ENCODE peak calls at places on chromosomes 3 and 15, in five cellular contexts. One of them, this sample, is unnamed.

GRCh38 chr3:188303286-188303799 is 149.4 kb downstream of the LPP start:
- DNase-seq in OCI-LY7: no peak
- DNase-seq in HFFc6: no peak
- DNase-seq in CD14-positive monocyte: no peak
- DNase-seq in fibroblast of villous mesenchyme: no peak
- DNase-seq in this sample: no peak

GRCh38 chr3:106085998-106086397 is 217.2 kb upstream of the CBLB start:
- DNase-seq in HFFc6: no peak
- DNase-seq in CD14-positive monocyte: no peak
- DNase-seq in OCI-LY7: no peak
- DNase-seq in fibroblast of villous mesenchyme: peak; percentile 70
- DNase-seq in this sample: no peak

GRCh38 chr3:61638721-61639120 is 77.3 kb downstream of the PTPRG start:
- DNase-seq in OCI-LY7: no peak
- DNase-seq in fibroblast of villous mesenchyme: peak; percentile 30
- DNase-seq in CD14-positive monocyte: no peak
- DNase-seq in HFFc6: peak; percentile 64
- DNase-seq in this sample: no peak

GRCh38 chr3:98395111-98395510 is 4.6 kb downstream of the OR5K3 start:
- DNase-seq in CD14-positive monocyte: no peak
- DNase-seq in HFFc6: no peak
- DNase-seq in OCI-LY7: no peak
- DNase-seq in fibroblast of villous mesenchyme: no peak
- DNase-seq in this sample: no peak

GRCh38 chr3:169323580-169324453 is 339.7 kb downstream of the MECOM start:
- DNase-seq in fibroblast of villous mesenchyme: no peak
- DNase-seq in HFFc6: no peak
- DNase-seq in CD14-positive monocyte: no peak
- DNase-seq in OCI-LY7: no peak
- DNase-seq in this sample: peak; percentile 6

GRCh38 chr3:197041875-197042488 is 12.4 kb upstream of the MELTF start:
- DNase-seq in CD14-positive monocyte: no peak
- DNase-seq in HFFc6: no peak
- DNase-seq in OCI-LY7: no peak
- DNase-seq in fibroblast of villous mesenchyme: no peak
- DNase-seq in this sample: no peak

GRCh38 chr15:54102704-54103103 is 124.5 kb downstream of the UNC13C start:
- DNase-seq in OCI-LY7: no peak
- DNase-seq in fibroblast of villous mesenchyme: no peak
- DNase-seq in CD14-positive monocyte: no peak
- DNase-seq in HFFc6: no peak
- DNase-seq in this sample: no peak

GRCh38 chr15:83320404-83320803 is 35.9 kb upstream of the BNC1 start:
- DNase-seq in CD14-positive monocyte: no peak
- DNase-seq in OCI-LY7: no peak
- DNase-seq in fibroblast of villous mesenchyme: peak; percentile 93
- DNase-seq in HFFc6: no peak
- DNase-seq in this sample: no peak

DNA sequence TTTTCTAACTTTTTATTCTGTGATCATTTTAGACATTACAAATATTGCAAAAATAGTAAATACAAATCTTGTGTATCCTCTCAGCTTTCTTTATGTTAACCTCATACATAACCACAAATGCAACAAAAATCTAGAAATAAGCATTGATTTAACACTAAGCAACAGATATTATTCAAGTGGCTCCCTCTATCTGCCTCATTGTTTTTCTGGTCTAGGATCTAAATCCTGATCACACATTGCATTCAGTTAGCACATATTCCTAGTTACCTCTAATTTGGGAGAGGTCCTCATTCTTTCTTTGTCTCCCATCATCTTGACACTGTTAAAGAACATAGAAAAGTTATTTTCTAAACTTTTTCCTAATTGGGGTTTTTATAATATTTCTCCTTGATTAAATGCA is 1126.0 kb downstream of the ROBO2 start:
- DNase-seq in CD14-positive monocyte: no peak
- DNase-seq in HFFc6: no peak
- DNase-seq in OCI-LY7: no peak
- DNase-seq in fibroblast of villous mesenchyme: no peak
- DNase-seq in this sample: no peak
- TF ChIP-seq CTCF in CD14-positive monocyte: no peak
- TF ChIP-seq CTCF in HFFc6: peak; percentile 54
- TF ChIP-seq CTCF in OCI-LY7: no peak
- TF ChIP-seq CTCF in fibroblast of villous mesenchyme: peak; percentile 32
- TF ChIP-seq CTCF in this sample: no peak

GRCh38 chr3:138594935-138595259 is 837 bp upstream of the CEP70 start:
- DNase-seq in fibroblast of villous mesenchyme: no peak
- DNase-seq in OCI-LY7: no peak
- DNase-seq in CD14-positive monocyte: no peak
- DNase-seq in HFFc6: no peak
- DNase-seq in this sample: no peak
- TF ChIP-seq CTCF in fibroblast of villous mesenchyme: no peak
- TF ChIP-seq CTCF in OCI-LY7: peak; percentile 31
- TF ChIP-seq CTCF in CD14-positive monocyte: peak; percentile 65
- TF ChIP-seq CTCF in HFFc6: peak; percentile 69
- TF ChIP-seq CTCF in this sample: no peak

GRCh38 chr3:141302364-141303141 is 65.8 kb upstream of the ZBTB38 start:
- DNase-seq in CD14-positive monocyte: no peak
- DNase-seq in OCI-LY7: no peak
- DNase-seq in fibroblast of villous mesenchyme: peak; percentile 67
- DNase-seq in HFFc6: peak; percentile 93
- DNase-seq in this sample: no peak
- TF ChIP-seq CTCF in CD14-positive monocyte: no peak
- TF ChIP-seq CTCF in OCI-LY7: no peak
- TF ChIP-seq CTCF in fibroblast of villous mesenchyme: peak; percentile 32
- TF ChIP-seq CTCF in HFFc6: peak; percentile 62
- TF ChIP-seq CTCF in this sample: no peak

DNA sequence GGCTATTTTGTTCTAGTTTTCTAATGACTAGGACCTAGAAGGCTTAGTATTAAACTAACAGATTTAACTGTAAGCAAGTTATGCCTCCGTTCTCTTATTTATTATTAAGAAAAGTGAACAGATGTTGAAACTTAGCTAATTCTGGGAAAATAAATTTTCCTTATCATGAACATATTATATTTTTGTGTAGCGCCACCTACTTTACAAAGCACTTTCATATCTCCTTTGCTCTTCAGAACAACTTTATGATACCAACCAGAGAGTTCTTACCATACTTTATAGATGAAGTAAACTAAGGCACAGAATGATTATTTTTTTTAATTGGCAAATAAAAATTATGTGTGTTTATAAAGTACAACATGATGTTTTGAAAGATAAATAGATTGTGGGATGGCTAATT is 59.4 kb downstream of the NME9 start:
- DNase-seq in fibroblast of villous mesenchyme: no peak
- DNase-seq in CD14-positive monocyte: no peak
- DNase-seq in OCI-LY7: no peak
- DNase-seq in HFFc6: no peak
- DNase-seq in this sample: no peak
- TF ChIP-seq CTCF in fibroblast of villous mesenchyme: peak; percentile 15
- TF ChIP-seq CTCF in CD14-positive monocyte: no peak
- TF ChIP-seq CTCF in OCI-LY7: peak; percentile 66
- TF ChIP-seq CTCF in HFFc6: peak; percentile 58
- TF ChIP-seq CTCF in this sample: no peak

This sample was measured in endothelial cell.